ENCODE peak calls at places on chromosome 2, in five cellular contexts. W, A, Q, G and T are unnamed samples. For H3K4me1, the result is how much of the 10 kb centered on the place peaks cover.

GRCh38 chr2:47043142-47043890 is 111.8 kb downstream of the STPG4 start:
- DNase-seq in W (peak), A (no peak), Q (peak), G (peak), T (peak)

GRCh38 chr2:23691576-23691975 is 235.3 kb downstream of the ATAD2B start:
- DNase-seq in W (peak), A (no peak), Q (no peak), G (no peak), T (no peak)

GRCh38 chr2:162965151-162965550 is 126.6 kb upstream of the KCNH7 start:
- DNase-seq in W (no peak), A (no peak), Q (no peak), G (no peak), T (no peak)

GRCh38 chr2:67825476-67825875 is 237.3 kb downstream of the C1D start:
- DNase-seq in W (no peak), A (no peak), Q (no peak), G (peak), T (no peak)

GRCh38 chr2:173962036-173962435 is 3.1 kb downstream of the SP3 start:
- DNase-seq in W (no peak), A (no peak), Q (no peak), G (peak), T (no peak)

GRCh38 chr2:199985625-199986207 is 30.3 kb downstream of the MAIP1 start:
- DNase-seq in W (peak), A (peak), Q (peak), G (peak), T (peak)

GRCh38 chr2:162073776-162074578 is at the start of gene DPP4:
- DNase-seq in W (peak), A (peak), Q (peak), G (peak), T (peak)

GRCh38 chr2:48070415-48070814 is 164.1 kb upstream of the FBXO11 start:
- DNase-seq in W (no peak), A (no peak), Q (no peak), G (no peak), T (no peak)

GRCh38 chr2:149924549-149925213 is 337.1 kb upstream of the MMADHC start:
- DNase-seq in W (no peak), A (no peak), Q (no peak), G (no peak), T (no peak)

GRCh38 chr2:151543898-151544297 is 134.2 kb downstream of the RIF1 start:
- DNase-seq in W (no peak), A (no peak), Q (no peak), G (no peak), T (no peak)

GRCh38 chr2:160052524-160052923 is 9.9 kb downstream of the PLA2R1 start:
- DNase-seq in W (no peak), A (no peak), Q (no peak), G (peak), T (no peak)

GRCh38 chr2:186518945-186519344 is 32.9 kb downstream of the ZC3H15 start:
- DNase-seq in W (no peak), A (no peak), Q (no peak), G (no peak), T (no peak)

GRCh38 chr2:112957511-112957910 is 20.3 kb upstream of the IL36G start:
- DNase-seq in W (no peak), A (no peak), Q (no peak), G (no peak), T (no peak)

GRCh38 chr2:185689906-185690539 is 48.6 kb upstream of the FSIP2 start:
- DNase-seq in W (no peak), A (no peak), Q (no peak), G (no peak), T (no peak)

GRCh38 chr2:216372761-216373291 is 543 bp upstream of the MARCHF4 start:
- DNase-seq in W (no peak), A (no peak), Q (peak), G (peak), T (no peak)

GRCh38 chr2:192051533-192051932 is 143.2 kb downstream of the TMEFF2 start:
- DNase-seq in W (no peak), A (no peak), Q (no peak), G (no peak), T (no peak)

GRCh38 chr2:237511421-237511820 is 24.4 kb downstream of the MLPH start:
- DNase-seq in W (no peak), A (no peak), Q (no peak), G (no peak), T (no peak)

GRCh38 chr2:102967451-102967850 is 205.6 kb downstream of the TMEM182 start:
- DNase-seq in W (no peak), A (no peak), Q (no peak), G (no peak), T (no peak)

GRCh38 chr2:54060000-54060399 is 55.4 kb upstream of the ACYP2 start:
- DNase-seq in W (no peak), A (no peak), Q (no peak), G (no peak), T (no peak)

GRCh38 chr2:97742381-97742847 is 29.0 kb downstream of the ZAP70 start:
- DNase-seq in W (no peak), A (no peak), Q (no peak), G (peak), T (no peak)

GRCh38 chr2:73415906-73416305 is 30.3 kb downstream of the ALMS1 start:
- DNase-seq in W (no peak), A (no peak), Q (no peak), G (no peak), T (no peak)

GRCh38 chr2:174614261-174614660 is 16.7 kb upstream of the WIPF1 start:
- DNase-seq in W (no peak), A (no peak), Q (peak), G (no peak), T (no peak)

GRCh38 chr2:47038656-47039501 is 116.2 kb downstream of the STPG4 start:
- DNase-seq in W (no peak), A (no peak), Q (no peak), G (peak), T (no peak)

GRCh38 chr2:25851740-25852503 is 26.4 kb downstream of the ASXL2 start:
- DNase-seq in W (no peak), A (no peak), Q (peak), G (peak), T (no peak)

GRCh38 chr2:138187221-138187620 is 222.9 kb downstream of the HNMT start:
- DNase-seq in W (no peak), A (no peak), Q (no peak), G (no peak), T (no peak)

GRCh38 chr2:186589733-186590537 is at the start of gene ITGAV:
- DNase-seq in W (peak), A (peak), Q (peak), G (peak), T (peak)

GRCh38 chr2:208142255-208142924 is 3.6 kb downstream of the CRYGB start:
- DNase-seq in W (no peak), A (no peak), Q (no peak), G (peak), T (no peak)

GRCh38 chr2:112166801-112167499 is 28.8 kb downstream of the FBLN7 start:
- DNase-seq in W (no peak), A (no peak), Q (no peak), G (no peak), T (no peak)

GRCh38 chr2:3631851-3632659 is 25.9 kb upstream of the ALLC start:
- DNase-seq in W (no peak), A (no peak), Q (no peak), G (no peak), T (no peak)

GRCh38 chr2:68839260-68839833 is 31.9 kb downstream of the BMP10 start:
- DNase-seq in W (no peak), A (peak), Q (peak), G (no peak), T (peak)

GRCh38 chr2:191878576-191879298 is 31.8 kb upstream of the CAVIN2 start:
- DNase-seq in W (no peak), A (no peak), Q (no peak), G (peak), T (no peak)

GRCh38 chr2:15334650-15335326 is 226.3 kb downstream of the NBAS start:
- DNase-seq in W (no peak), A (no peak), Q (no peak), G (no peak), T (no peak)

GRCh38 chr2:102334471-102334870 is 21.1 kb upstream of the IL18R1 start:
- DNase-seq in W (no peak), A (no peak), Q (no peak), G (peak), T (no peak)

GRCh38 chr2:177289824-177290632 is 25.5 kb upstream of the NFE2L2 start:
- DNase-seq in W (no peak), A (no peak), Q (no peak), G (no peak), T (no peak)

DNA sequence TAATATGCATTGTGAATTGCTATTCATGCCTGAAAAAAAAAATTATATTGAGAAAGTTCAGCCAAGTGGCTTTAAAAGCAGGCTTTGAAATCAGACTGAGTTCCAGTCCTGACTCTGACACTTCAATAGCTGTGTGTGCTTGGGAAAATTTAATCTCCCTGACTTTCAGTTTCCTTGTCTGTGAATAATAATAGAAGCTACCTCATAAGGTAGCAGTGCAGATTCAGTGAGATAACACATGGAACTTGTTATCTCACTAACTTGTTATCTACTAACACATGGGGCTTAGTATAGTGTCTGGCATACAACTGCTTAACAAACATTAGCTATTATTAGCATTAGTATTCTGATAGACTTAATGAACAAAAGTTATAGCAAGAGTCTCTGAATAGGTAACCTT is 14.9 kb downstream of the ALS2 start:
- DNase-seq in W (no peak), A (no peak), Q (no peak), G (no peak), T (no peak)
- H3K4me1 ChIP-seq in W (under half), A (under half), Q (under half), G (under half), T (under half)

GRCh38 chr2:20582600-20583221 is 68.2 kb downstream of the HS1BP3 start:
- DNase-seq in W (peak), A (no peak), Q (no peak), G (no peak), T (no peak)

GRCh38 chr2:20578895-20579825 is 71.7 kb downstream of the HS1BP3 start:
- DNase-seq in W (peak), A (no peak), Q (peak), G (peak), T (peak)

GRCh38 chr2:20578266-20578894 is 72.5 kb downstream of the HS1BP3 start:
- DNase-seq in W (peak), A (no peak), Q (no peak), G (no peak), T (no peak)

GRCh38 chr2:20579866-20580265 is 71.0 kb downstream of the HS1BP3 start:
- DNase-seq in W (peak), A (no peak), Q (no peak), G (no peak), T (no peak)

DNA sequence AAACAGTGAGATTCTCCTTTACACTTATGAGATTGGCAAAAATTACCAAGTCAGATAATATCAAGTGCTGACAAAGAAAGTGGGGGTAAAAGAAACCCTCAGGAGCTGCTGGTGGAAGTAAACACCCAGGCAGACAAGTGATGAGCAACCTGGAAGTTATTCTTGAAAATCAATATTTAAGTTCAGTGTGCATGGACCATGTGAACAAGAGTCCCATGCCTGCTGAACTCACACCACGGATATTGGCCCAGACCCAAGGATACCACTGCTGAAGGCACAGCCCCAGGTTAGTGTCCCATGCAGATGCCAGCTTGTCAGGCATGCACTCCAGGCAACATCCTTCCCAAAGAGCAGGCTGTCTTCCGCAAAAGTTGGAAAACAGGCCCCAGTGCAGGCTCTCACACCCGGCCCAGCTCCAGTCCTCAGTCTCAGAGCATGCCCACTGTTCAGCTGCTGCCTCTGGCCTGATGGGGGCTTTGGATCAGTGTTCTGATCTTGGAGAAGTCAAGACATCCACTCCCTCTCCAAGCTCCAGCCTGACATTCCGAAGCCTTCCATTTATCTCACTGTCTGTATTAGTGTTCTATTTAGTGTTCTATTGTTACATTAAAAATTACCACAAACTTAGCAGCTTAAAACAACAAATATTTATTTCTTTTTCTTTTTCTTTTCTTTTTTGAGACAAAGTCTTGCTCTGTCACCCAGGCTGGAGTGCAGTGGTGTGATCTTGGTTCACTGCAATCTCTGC is 70.0 kb downstream of the HS1BP3 start:
- DNase-seq in W (peak), A (no peak), Q (no peak), G (no peak), T (no peak)
- H3K4me1 ChIP-seq in W (under half), A (under half), Q (half or more), G (half or more), T (under half)

DNA sequence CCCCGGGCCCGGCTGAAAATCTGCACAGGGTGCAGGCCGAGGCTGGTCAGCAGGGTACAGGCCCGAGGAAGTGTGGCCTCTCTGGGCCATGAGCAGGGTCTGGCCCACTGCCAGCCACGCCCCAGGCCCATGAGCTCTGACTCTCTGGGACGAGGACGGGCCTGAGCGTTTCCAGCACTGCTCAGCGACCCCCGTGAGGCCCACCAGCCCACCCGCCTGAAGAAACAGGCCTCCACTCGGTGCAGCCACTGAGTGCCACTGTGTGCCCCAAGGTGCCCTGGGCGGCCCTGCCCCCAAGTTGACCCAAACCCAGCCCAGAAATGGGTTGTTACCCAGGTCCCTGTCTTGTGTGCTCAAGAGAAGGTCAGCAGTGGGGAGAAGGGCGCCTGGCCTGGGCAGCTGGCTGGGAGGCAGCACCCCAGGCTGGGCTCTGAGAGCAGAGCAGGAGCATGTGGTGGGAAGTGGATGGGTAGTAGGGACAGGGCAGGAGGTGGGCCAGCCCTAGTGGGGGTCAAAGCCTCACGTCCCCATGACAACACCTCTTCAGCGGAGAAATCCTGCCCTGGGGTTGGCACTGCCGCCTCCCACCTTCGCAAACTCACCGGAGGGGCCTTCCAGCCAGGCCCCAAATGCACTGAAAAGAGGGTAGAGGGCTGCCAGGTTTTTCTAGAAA is 2.1 kb upstream of the SNED1 start:
- DNase-seq in W (no peak), A (no peak), Q (no peak), G (no peak), T (peak)
- H3K4me1 ChIP-seq in W (under half), A (under half), Q (under half), G (under half), T (half or more)

GRCh38 chr2:43041167-43041566 is 185.2 kb downstream of the ZFP36L2 start:
- DNase-seq in W (peak), A (no peak), Q (no peak), G (no peak), T (no peak)
- H3K4me1 ChIP-seq in W (under half), A (under half), Q (under half), G (under half), T (under half)

GRCh38 chr2:234422895-234423505 is 73.9 kb downstream of the ARL4C start:
- DNase-seq in W (no peak), A (no peak), Q (no peak), G (no peak), T (no peak)
- H3K4me1 ChIP-seq in W (under half), A (under half), Q (half or more), G (under half), T (under half)

DNA sequence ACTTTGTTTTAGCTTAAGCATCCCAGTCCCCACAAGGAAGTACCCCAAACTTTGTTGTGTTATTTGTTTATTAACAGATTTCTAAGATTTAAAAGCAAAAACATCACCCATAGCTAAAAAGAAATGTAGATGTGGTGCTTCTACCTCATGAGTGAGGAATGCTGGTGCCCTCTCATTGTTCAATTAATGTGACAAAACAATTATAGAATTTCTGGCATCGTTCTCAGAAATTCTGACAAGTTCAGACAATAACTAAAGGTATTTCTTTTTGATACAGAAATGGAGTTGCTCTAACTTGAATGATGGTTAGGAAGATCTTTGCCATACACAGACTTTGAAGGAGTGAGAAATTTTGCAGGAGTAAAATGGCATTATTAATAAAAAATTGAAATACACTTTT is 42.9 kb downstream of the SPRED2 start:
- DNase-seq in W (no peak), A (no peak), Q (no peak), G (no peak), T (no peak)
- H3K4me1 ChIP-seq in W (under half), A (under half), Q (under half), G (under half), T (under half)